ENCODE peak calls at places on chromosomes 2 and 18, in seven cellular contexts. I is activated naive CD8-positive, alpha-beta T cell treated with anti-CD3 and anti-CD28 coated beads for 36 hours; W is posterior cingulate gyrus; G is GM12892; Z is caudate nucleus; E is T-cell; X is NAMALWA. A is an unnamed sample.

GRCh38 chr2:216206821-216207220 is 97.7 kb downstream of the XRCC5 start:
- DNase-seq in I (no peak), W (no peak), G (no peak), Z (no peak), E (no peak), X (no peak), A (no peak)

GRCh38 chr18:5538541-5538940 is 5.3 kb downstream of the EPB41L3 start:
- DNase-seq in I (no peak), W (no peak), G (no peak), Z (no peak), E (no peak), X (no peak), A (no peak)

GRCh38 chr2:64456298-64456697 is 2.3 kb downstream of the LGALSL start:
- DNase-seq in I (no peak), W (no peak), G (no peak), Z (no peak), E (no peak), X (no peak), A (no peak)

GRCh38 chr2:159226059-159226461 is 60.4 kb downstream of the WDSUB1 start:
- DNase-seq in I (peak), W (no peak), G (no peak), Z (no peak), E (no peak), X (no peak), A (no peak)

GRCh38 chr2:29218550-29219125 is 103.4 kb downstream of the CLIP4 start:
- DNase-seq in I (no peak), W (no peak), G (no peak), Z (no peak), E (no peak), X (no peak), A (no peak)

GRCh38 chr2:49901202-49901865 is 747.0 kb upstream of the FSHR start:
- DNase-seq in I (no peak), W (no peak), G (no peak), Z (no peak), E (no peak), X (no peak), A (no peak)

GRCh38 chr2:144489315-144489920 is 30.5 kb downstream of the ZEB2 start:
- DNase-seq in I (no peak), W (no peak), G (no peak), Z (no peak), E (no peak), X (no peak), A (no peak)

GRCh38 chr2:183416741-183417140 is 292.5 kb downstream of the NUP35 start:
- DNase-seq in I (no peak), W (no peak), G (no peak), Z (no peak), E (no peak), X (no peak), A (no peak)

GRCh38 chr2:28434600-28434989 is 41.9 kb downstream of the FOSL2 start:
- DNase-seq in I (no peak), W (no peak), G (no peak), Z (no peak), E (no peak), X (no peak), A (no peak)

GRCh38 chr2:68734688-68735525 is at the start of gene ARHGAP25:
- DNase-seq in I (peak), W (peak), G (no peak), Z (no peak), E (peak), X (peak), A (no peak)

GRCh38 chr18:25109484-25109883 is 242.5 kb downstream of the ZNF521 start:
- DNase-seq in I (no peak), W (no peak), G (no peak), Z (no peak), E (no peak), X (no peak), A (no peak)

GRCh38 chr2:168613510-168613909 is 157.4 kb downstream of the CERS6 start:
- DNase-seq in I (no peak), W (no peak), G (no peak), Z (no peak), E (no peak), X (no peak), A (no peak)

GRCh38 chr2:70089220-70089945 is 2.1 kb downstream of the PCBP1 start:
- DNase-seq in I (no peak), W (no peak), G (no peak), Z (no peak), E (no peak), X (peak), A (no peak)

GRCh38 chr2:65220432-65221131 is 7.0 kb upstream of the ACTR2 start:
- DNase-seq in I (no peak), W (no peak), G (no peak), Z (no peak), E (no peak), X (no peak), A (no peak)

GRCh38 chr2:11716689-11717321 is 29.6 kb upstream of the LPIN1 start:
- DNase-seq in I (no peak), W (no peak), G (no peak), Z (no peak), E (no peak), X (peak), A (no peak)

GRCh38 chr2:134391751-134392160 is 137.9 kb downstream of the MGAT5 start:
- DNase-seq in I (no peak), W (no peak), G (peak), Z (no peak), E (no peak), X (no peak), A (no peak)

GRCh38 chr18:46820863-46821262 is 64.0 kb upstream of the ST8SIA5 start:
- DNase-seq in I (no peak), W (no peak), G (no peak), Z (no peak), E (no peak), X (no peak), A (no peak)

GRCh38 chr18:47118986-47119385 is 31.3 kb downstream of the HDHD2 start:
- DNase-seq in I (no peak), W (no peak), G (no peak), Z (no peak), E (no peak), X (no peak), A (no peak)

GRCh38 chr2:120231974-120232635 is 8.9 kb upstream of the TMEM185B start:
- DNase-seq in I (peak), W (no peak), G (peak), Z (no peak), E (peak), X (peak), A (no peak)

GRCh38 chr2:165280356-165280755 is 41.1 kb downstream of the SCN2A start:
- DNase-seq in I (no peak), W (no peak), G (no peak), Z (no peak), E (no peak), X (no peak), A (no peak)

GRCh38 chr2:138421315-138421970 is 80.1 kb upstream of the SPOPL start:
- DNase-seq in I (no peak), W (no peak), G (no peak), Z (no peak), E (no peak), X (no peak), A (no peak)

GRCh38 chr2:229408356-229408755 is 137.3 kb upstream of the PID1 start:
- DNase-seq in I (no peak), W (no peak), G (no peak), Z (no peak), E (no peak), X (no peak), A (no peak)

GRCh38 chr2:185374878-185375277 is 363.7 kb upstream of the FSIP2 start:
- DNase-seq in I (no peak), W (no peak), G (no peak), Z (no peak), E (no peak), X (no peak), A (no peak)

GRCh38 chr18:25832008-25832604 is 258.3 kb downstream of the SS18 start:
- DNase-seq in I (no peak), W (peak), G (peak), Z (peak), E (no peak), X (peak), A (peak)

GRCh38 chr2:183996825-183997823 is 601.2 kb upstream of the ZNF804A start:
- DNase-seq in I (no peak), W (no peak), G (no peak), Z (no peak), E (no peak), X (no peak), A (no peak)

GRCh38 chr2:22375094-22375493 is 1009.9 kb upstream of the KLHL29 start:
- DNase-seq in I (no peak), W (no peak), G (no peak), Z (no peak), E (no peak), X (peak), A (no peak)

GRCh38 chr18:12741351-12741750 is 38.5 kb downstream of the PSMG2 start:
- DNase-seq in I (no peak), W (no peak), G (no peak), Z (no peak), E (no peak), X (no peak), A (no peak)

GRCh38 chr18:59954746-59955145 is 55.0 kb downstream of the PMAIP1 start:
- DNase-seq in I (no peak), W (no peak), G (no peak), Z (no peak), E (no peak), X (peak), A (no peak)

GRCh38 chr2:158936978-158937377 is 31.5 kb upstream of the TANC1 start:
- DNase-seq in I (no peak), W (no peak), G (no peak), Z (no peak), E (no peak), X (no peak), A (no peak)

GRCh38 chr2:47049502-47049901 is 105.6 kb downstream of the STPG4 start:
- DNase-seq in I (no peak), W (no peak), G (no peak), Z (no peak), E (no peak), X (no peak), A (no peak)

GRCh38 chr2:73920577-73921545 is 5.8 kb upstream of the DGUOK start:
- DNase-seq in I (peak), W (no peak), G (no peak), Z (no peak), E (peak), X (peak), A (no peak)

GRCh38 chr18:55489742-55490055 is 98.3 kb downstream of the TCF4 start:
- DNase-seq in I (peak), W (no peak), G (no peak), Z (no peak), E (peak), X (peak), A (no peak)

GRCh38 chr2:173869244-173869643 is 95.9 kb downstream of the SP3 start:
- DNase-seq in I (no peak), W (no peak), G (no peak), Z (no peak), E (no peak), X (no peak), A (no peak)

GRCh38 chr2:240605867-240606743 is 19.2 kb upstream of the GPR35 start:
- DNase-seq in I (no peak), W (no peak), G (peak), Z (no peak), E (no peak), X (no peak), A (no peak)

GRCh38 chr18:36492604-36493329 is 195.3 kb downstream of the FHOD3 start:
- DNase-seq in I (no peak), W (no peak), G (no peak), Z (no peak), E (no peak), X (no peak), A (no peak)

GRCh38 chr2:237427807-237428506 is 14.0 kb upstream of the COL6A3 start:
- DNase-seq in I (peak), W (no peak), G (no peak), Z (no peak), E (no peak), X (no peak), A (no peak)

A was measured in nucleus accumbens.